ENCODE peak calls at places on chromosomes 4 and X, in seven cellular contexts. B, V, G, Z, D, C and E are unnamed samples.

GRCh38 chr4:105520819-105521790 is 31.3 kb upstream of the ARHGEF38 start:
- DNase-seq in Z (peak), C (peak), B (no peak), V (no peak), G (no peak), D (peak), E (peak)

GRCh38 chr4:106365613-106366012 is 3.0 kb downstream of the GIMD1 start:
- DNase-seq in B (no peak), G (no peak), Z (peak), C (no peak), V (no peak), D (peak), E (peak)

GRCh38 chr4:147831452-147832192 is 99.7 kb downstream of the ARHGAP10 start:
- DNase-seq in G (no peak), B (no peak), Z (peak), D (peak), V (peak), C (no peak), E (peak)

GRCh38 chr4:112348488-112349158 is 51.5 kb downstream of the ALPK1 start:
- DNase-seq in D (peak), V (peak), C (no peak), Z (peak), B (no peak), G (no peak), E (peak)

GRCh38 chrX:13190051-13190450 is 129.8 kb downstream of the ATXN3L start:
- DNase-seq in B (no peak), C (no peak), D (no peak), Z (no peak), G (no peak), V (no peak), E (no peak)

GRCh38 chr4:165009493-165010227 is 22.1 kb upstream of the TRIM60 start:
- DNase-seq in C (no peak), G (no peak), B (no peak), Z (no peak), D (no peak), V (no peak), E (no peak)

GRCh38 chrX:2370436-2370835 is 130.3 kb downstream of the DHRSX start:
- DNase-seq in G (no peak), Z (peak), D (peak), B (no peak), V (no peak), C (no peak), E (no peak)

GRCh38 chrX:36908801-36909403 is 99.3 kb upstream of the FAM47C start:
- DNase-seq in D (peak), B (no peak), C (no peak), Z (peak), V (no peak), G (no peak), E (peak)

GRCh38 chr4:16461362-16461761 is 235.1 kb upstream of the TAPT1 start:
- DNase-seq in V (no peak), D (peak), C (no peak), G (no peak), B (no peak), Z (no peak), E (no peak)

GRCh38 chrX:154348646-154349358 is 25.6 kb downstream of the FLNA start:
- DNase-seq in C (no peak), V (no peak), G (no peak), B (no peak), D (no peak), Z (peak), E (no peak)

GRCh38 chrX:20217279-20217678 is 49.4 kb downstream of the RPS6KA3 start:
- DNase-seq in D (peak), G (no peak), C (no peak), B (no peak), Z (peak), V (no peak), E (no peak)

GRCh38 chrX:12709047-12709446 is 82.2 kb upstream of the PRPS2 start:
- DNase-seq in C (no peak), Z (no peak), V (no peak), B (no peak), D (no peak), G (no peak), E (no peak)

GRCh38 chrX:44062842-44063241 is 89.7 kb upstream of the NDP start:
- DNase-seq in C (no peak), G (no peak), V (no peak), B (no peak), D (no peak), Z (no peak), E (no peak)

GRCh38 chrX:73577368-73577767 is 14.4 kb downstream of the CHIC1 start:
- DNase-seq in Z (peak), C (no peak), B (no peak), D (peak), V (no peak), G (no peak), E (peak)

GRCh38 chr4:152970102-152970820 is 34.1 kb downstream of the FHDC1 start:
- DNase-seq in Z (no peak), C (no peak), V (no peak), G (no peak), B (no peak), D (no peak), E (no peak)

GRCh38 chr4:41722171-41722570 is 26.4 kb downstream of the PHOX2B start:
- DNase-seq in C (no peak), G (no peak), Z (no peak), B (no peak), V (no peak), D (no peak), E (no peak)

GRCh38 chrX:56550667-56551066 is 12.8 kb upstream of the UBQLN2 start:
- DNase-seq in V (no peak), B (no peak), C (no peak), D (no peak), Z (no peak), G (no peak), E (no peak)

GRCh38 chrX:39724544-39724943 is 373.2 kb downstream of the BCOR start:
- DNase-seq in G (no peak), C (no peak), Z (no peak), B (no peak), V (no peak), D (no peak), E (no peak)

GRCh38 chr4:168509786-168510185 is 12.9 kb downstream of the PALLD start:
- DNase-seq in D (peak), V (no peak), C (no peak), Z (peak), B (no peak), G (no peak), E (peak)

GRCh38 chr4:86965019-86965976 is 30.5 kb downstream of the AFF1 start:
- DNase-seq in Z (no peak), V (no peak), B (no peak), G (no peak), D (no peak), C (no peak), E (no peak)

GRCh38 chr4:6753103-6753560 is 29.4 kb upstream of the KIAA0232 start:
- DNase-seq in D (no peak), B (no peak), C (no peak), V (no peak), G (no peak), Z (no peak), E (no peak)

GRCh38 chr4:66575024-66575696 is 904.9 kb upstream of the EPHA5 start:
- DNase-seq in G (no peak), V (peak), Z (peak), D (no peak), B (no peak), C (no peak), E (peak)